ENCODE peak calls at places on chromosome 12, in five cellular contexts. L, E, P, S and F are unnamed samples.

GRCh38 chr12:130953783-130954543 is at the start of gene ADGRD1:
- DNase-seq in L (peak), E (no peak), P (no peak), S (no peak), F (no peak)

GRCh38 chr12:94570161-94570560 is 80.2 kb downstream of the TMCC3 start:
- DNase-seq in L (no peak), E (no peak), P (no peak), S (no peak), F (no peak)

GRCh38 chr12:64669270-64669842 is 59.1 kb downstream of the RASSF3 start:
- DNase-seq in L (no peak), E (no peak), P (peak), S (no peak), F (no peak)

GRCh38 chr12:122839907-122840554 is 4.8 kb downstream of the HIP1R start:
- DNase-seq in L (no peak), E (no peak), P (no peak), S (no peak), F (no peak)

GRCh38 chr12:101256271-101256670 is 23.6 kb upstream of the UTP20 start:
- DNase-seq in L (no peak), E (no peak), P (no peak), S (no peak), F (no peak)

GRCh38 chr12:53056296-53056695 is 6.4 kb downstream of the TNS2 start:
- DNase-seq in L (no peak), E (peak), P (no peak), S (no peak), F (no peak)

GRCh38 chr12:119052001-119052400 is 70.7 kb downstream of the SRRM4 start:
- DNase-seq in L (no peak), E (no peak), P (no peak), S (no peak), F (no peak)

GRCh38 chr12:65925626-65926025 is 101.3 kb downstream of the HMGA2 start:
- DNase-seq in L (no peak), E (no peak), P (no peak), S (no peak), F (no peak)